ENCODE peak calls at places on chromosomes 7 and 10, in nine cellular contexts. J is stimulated activated CD4-positive, alpha-beta T cell treated with anti-CD3 and anti-CD28 coated beads, Interleukin-12 subunit alpha, Interleukin-12 subunit beta, amount 100 ng/mL, for 48 hours; O is GM23338; H is T-helper 1 cell; P is KG1; D is SW480; A is CD8-positive, alpha-beta memory T cell; Q is aorta; S is uterus. V is an unnamed sample.

GRCh38 chr10:44380829-44381600 is 3.9 kb downstream of the CXCL12 start:
- DNase-seq in O (peak; percentile 39), J (no peak), A (no peak), S (peak; percentile 15), P (no peak), H (no peak), D (no peak), Q (peak; percentile 20), V (peak; percentile 43)

GRCh38 chr10:110010076-110011069 is 2.6 kb downstream of the ADD3 start:
- DNase-seq in S (no peak), P (no peak), A (peak; percentile 82), D (peak; percentile 54), J (no peak), Q (no peak), H (no peak), O (no peak), V (no peak)

GRCh38 chr7:82124445-82124844 is 319.1 kb downstream of the CACNA2D1 start:
- DNase-seq in O (no peak), A (no peak), D (no peak), P (no peak), Q (no peak), J (no peak), H (no peak), S (no peak), V (no peak)

GRCh38 chr10:13917791-13918190 is 331.0 kb downstream of the PRPF18 start:
- DNase-seq in D (peak; percentile 5), H (no peak), A (no peak), P (no peak), Q (no peak), O (no peak), J (no peak), S (no peak), V (no peak)

GRCh38 chr7:108299251-108300014 is 156.8 kb downstream of the NRCAM start:
- DNase-seq in A (no peak), S (no peak), D (peak; percentile 74), H (no peak), J (no peak), P (no peak), Q (no peak), O (no peak), V (no peak)

GRCh38 chr7:85619236-85619635 is 432.4 kb upstream of the SEMA3D start:
- DNase-seq in Q (no peak), S (no peak), J (no peak), H (no peak), D (no peak), A (no peak), P (no peak), O (no peak), V (no peak)

GRCh38 chr7:815284-816216 is 16.7 kb upstream of the SUN1 start:
- DNase-seq in D (peak; percentile 21), S (peak; percentile 61), Q (no peak), J (no peak), O (peak; percentile 91), H (no peak), P (no peak), A (no peak), V (no peak)

GRCh38 chr7:30521532-30521931 is 16.9 kb upstream of the GGCT start:
- DNase-seq in A (no peak), H (no peak), O (no peak), J (no peak), D (no peak), P (no peak), S (peak; percentile 55), Q (peak; percentile 69), V (peak; percentile 80)

GRCh38 chr10:86299562-86299961 is 67.0 kb downstream of the GRID1 start:
- DNase-seq in P (no peak), Q (no peak), S (no peak), O (no peak), H (no peak), A (no peak), D (no peak), J (no peak), V (no peak)

GRCh38 chr7:37216156-37216839 is 232.4 kb downstream of the ELMO1 start:
- DNase-seq in A (no peak), P (no peak), D (no peak), J (no peak), Q (no peak), S (peak; percentile 67), H (no peak), O (no peak), V (no peak)

GRCh38 chr10:86962136-86962980 is 4.0 kb downstream of the SNCG start:
- DNase-seq in O (no peak), H (no peak), S (peak; percentile 9), Q (no peak), P (no peak), J (no peak), D (no peak), A (no peak), V (no peak)

GRCh38 chr10:80204193-80204714 is 1.1 kb downstream of the ANXA11 start:
- DNase-seq in A (no peak), H (no peak), J (no peak), S (no peak), P (peak; percentile 7), O (peak; percentile 74), D (peak; percentile 83), Q (peak; percentile 55), V (no peak)

GRCh38 chr7:156764016-156764669 is 123.6 kb downstream of the RNF32 start:
- DNase-seq in P (no peak), H (no peak), D (peak; percentile 66), O (peak; percentile 65), S (peak; percentile 22), J (no peak), Q (peak; percentile 59), A (no peak), V (peak; percentile 72)

GRCh38 chr7:95682913-95683312 is 86.6 kb upstream of the PDK4 start:
- DNase-seq in J (no peak), P (no peak), H (no peak), D (no peak), O (no peak), S (no peak), A (no peak), Q (no peak), V (no peak)

GRCh38 chr7:86911703-86912102 is 147.8 kb downstream of the ELAPOR2 start:
- DNase-seq in A (no peak), H (no peak), J (no peak), O (peak; percentile 45), P (no peak), Q (no peak), D (peak; percentile 22), S (no peak), V (no peak)

GRCh38 chr10:103874730-103875129 is 19.4 kb upstream of the SH3PXD2A start:
- DNase-seq in P (no peak), H (no peak), Q (no peak), S (no peak), D (no peak), J (no peak), A (no peak), O (no peak), V (no peak)

GRCh38 chr7:96174812-96175211 is 147.1 kb downstream of the SLC25A13 start:
- DNase-seq in O (peak; percentile 39), H (no peak), J (no peak), Q (no peak), S (no peak), D (no peak), P (no peak), A (no peak), V (no peak)

GRCh38 chr10:88379575-88379974 is 203.5 kb downstream of the RNLS start:
- DNase-seq in D (no peak), Q (no peak), P (no peak), H (no peak), S (peak; percentile 22), A (no peak), J (no peak), O (no peak), V (no peak)

GRCh38 chr10:99431190-99431549 is 746 bp upstream of the GOT1 start:
- DNase-seq in A (no peak), O (peak; percentile 68), P (no peak), Q (peak; percentile 88), D (peak; percentile 42), S (peak; percentile 68), H (no peak), J (no peak), V (peak; percentile 81)

GRCh38 chr10:78879621-78880020 is 189.1 kb upstream of the ZMIZ1 start:
- DNase-seq in H (no peak), A (no peak), O (no peak), D (no peak), P (no peak), S (no peak), J (no peak), Q (no peak), V (no peak)

GRCh38 chr10:120400601-120401000 is 56.4 kb upstream of the PLPP4 start:
- DNase-seq in H (no peak), P (no peak), Q (no peak), S (no peak), A (no peak), J (no peak), D (no peak), O (no peak), V (no peak)